ENCODE peak calls at places on chromosomes 11 and 22, in seven cellular contexts. E is HepG2, U is K562, N is GM12891, L is SK-N-SH, O is H1, B is GM12878. W is an unnamed sample.

GRCh38 chr22:50600967-50601668 is 525 bp downstream of the MAPK8IP2 start:
- DNase-seq in U (no peak), B (no peak), N (no peak), E (no peak), L (peak; percentile 90), O (no peak), W (no peak)

GRCh38 chr11:34274712-34275398 is 83.0 kb downstream of the ABTB2 start:
- DNase-seq in N (no peak), E (no peak), L (peak; percentile 56), B (no peak), O (no peak), U (no peak), W (no peak)

GRCh38 chr11:62030071-62030684 is 62.7 kb upstream of the FTH1 start:
- DNase-seq in U (no peak), N (no peak), O (peak; percentile 13), B (no peak), E (no peak), L (no peak), W (no peak)

GRCh38 chr11:111429066-111429506 is 50.0 kb upstream of the POU2AF1 start:
- DNase-seq in N (no peak), O (no peak), B (no peak), L (peak; percentile 42), U (peak; percentile 29), E (peak; percentile 64), W (no peak)

GRCh38 chr11:105193260-105193659 is 53.7 kb upstream of the CARD18 start:
- DNase-seq in O (no peak), E (no peak), B (no peak), L (no peak), U (no peak), N (no peak), W (no peak)

GRCh38 chr22:45885171-45885840 is 91.7 kb downstream of the WNT7B start:
- DNase-seq in N (no peak), E (no peak), U (no peak), O (no peak), L (no peak), B (no peak), W (no peak)

GRCh38 chr11:118924591-118925585 is 838 bp downstream of the BCL9L start:
- DNase-seq in B (no peak), O (no peak), E (no peak), L (peak; percentile 90), N (peak; percentile 84), U (peak; percentile 75), W (peak; percentile 85)

GRCh38 chr22:49633010-49633324 is 194.7 kb downstream of the BRD1 start:
- DNase-seq in L (peak; percentile 54), E (no peak), O (no peak), U (no peak), N (no peak), B (no peak), W (no peak)

GRCh38 chr22:46693634-46694422 is 44.2 kb downstream of the CERK start:
- DNase-seq in B (no peak), N (no peak), E (no peak), U (no peak), L (no peak), O (no peak), W (no peak)

GRCh38 chr11:28878025-28878424 is 769.8 kb downstream of the METTL15 start:
- DNase-seq in L (no peak), U (no peak), N (no peak), E (no peak), B (no peak), O (no peak), W (no peak)

GRCh38 chr22:30855677-30856518 is 112.7 kb downstream of the MORC2 start:
- DNase-seq in E (no peak), U (peak; percentile 2), O (no peak), B (no peak), L (no peak), N (no peak), W (no peak)

GRCh38 chr11:61332266-61332822 is 561 bp downstream of the DDB1 start:
- DNase-seq in L (peak; percentile 51), B (no peak), U (peak; percentile 45), O (no peak), E (peak; percentile 52), N (no peak), W (no peak)

GRCh38 chr11:83157755-83158473 is 983 bp downstream of the PCF11 start:
- DNase-seq in O (no peak), N (no peak), L (peak; percentile 47), B (no peak), U (peak; percentile 79), E (peak; percentile 39), W (no peak)

GRCh38 chr11:78022397-78023396 is at the start of gene KCTD14:
- DNase-seq in L (peak; percentile 14), B (no peak), E (peak; percentile 53), N (no peak), O (no peak), U (no peak), W (no peak)

GRCh38 chr22:29396126-29396525 is 7.8 kb upstream of the AP1B1 start:
- DNase-seq in N (no peak), B (no peak), U (no peak), O (no peak), L (no peak), E (no peak), W (no peak)

GRCh38 chr22:50528682-50529415 is 963 bp downstream of the TYMP start:
- DNase-seq in U (no peak), E (no peak), B (no peak), N (no peak), L (no peak), O (no peak), W (no peak)

GRCh38 chr11:103085758-103086365 is 6.1 kb downstream of the DCUN1D5 start:
- DNase-seq in L (no peak), B (no peak), E (no peak), U (no peak), O (no peak), N (no peak), W (no peak)

DNA sequence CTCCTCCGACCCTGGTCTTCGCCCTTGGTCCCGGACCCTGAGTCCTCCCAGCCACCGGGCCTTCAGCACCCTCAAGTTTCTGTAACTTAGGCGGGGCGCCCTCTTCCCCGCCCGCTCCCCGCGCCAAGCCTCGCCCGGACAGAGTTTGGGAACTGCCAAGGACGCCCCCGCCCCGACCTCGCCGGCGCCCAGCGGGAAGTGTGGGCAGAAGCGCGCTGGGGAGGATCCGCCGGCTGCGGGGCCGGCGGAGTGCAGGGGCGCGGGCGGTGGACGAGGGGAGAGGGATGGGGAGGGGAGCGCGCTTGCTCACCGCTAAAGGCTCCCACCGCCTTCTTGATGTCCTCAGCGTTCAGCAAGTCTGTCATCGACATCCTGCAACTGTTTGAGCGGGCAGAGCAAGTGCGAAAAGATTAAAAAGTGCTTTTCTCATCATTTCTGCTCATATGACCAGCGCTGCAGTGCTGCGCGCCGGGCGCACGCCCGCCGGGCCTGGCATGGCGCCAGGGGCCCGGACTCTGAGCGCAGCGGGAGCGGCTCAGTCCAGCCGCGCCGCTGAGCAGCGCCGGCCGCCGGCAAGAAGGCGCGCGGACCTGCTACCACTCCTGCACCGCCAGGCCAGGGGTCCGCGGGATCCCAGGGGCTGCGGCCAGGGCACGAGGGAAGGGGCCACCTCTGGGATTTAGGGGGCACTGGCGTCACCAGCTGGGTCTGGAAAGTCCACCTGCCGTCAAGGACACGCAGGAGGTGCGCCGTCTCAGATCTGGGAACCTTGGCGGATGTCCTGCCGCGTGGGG is at the start of gene PVALB:
- DNase-seq in O (no peak), N (no peak), L (peak; percentile 91), E (no peak), B (no peak), U (peak; percentile 19), W (no peak)
- TF ChIP-seq TAF1 in O (no peak), N (no peak), L (no peak), E (no peak), B (no peak), U (no peak), W (no peak)

GRCh38 chr11:66468691-66469090 is 2.0 kb downstream of the PELI3 start:
- DNase-seq in U (no peak), N (no peak), B (no peak), O (no peak), L (no peak), E (no peak), W (no peak)

GRCh38 chr11:66467034-66467659 is 442 bp downstream of the PELI3 start:
- DNase-seq in U (peak; percentile 62), L (no peak), O (no peak), B (no peak), E (no peak), N (no peak), W (peak; percentile 60)

GRCh38 chr11:66466225-66467033 is at the start of gene PELI3:
- DNase-seq in E (peak; percentile 72), N (peak; percentile 93), B (peak; percentile 71), O (peak; percentile 90), L (peak; percentile 98), U (peak; percentile 97), W (peak; percentile 96)

GRCh38 chr11:66469441-66469840 is 2.7 kb downstream of the PELI3 start:
- DNase-seq in L (no peak), B (no peak), N (no peak), E (no peak), U (no peak), O (no peak), W (no peak)

DNA sequence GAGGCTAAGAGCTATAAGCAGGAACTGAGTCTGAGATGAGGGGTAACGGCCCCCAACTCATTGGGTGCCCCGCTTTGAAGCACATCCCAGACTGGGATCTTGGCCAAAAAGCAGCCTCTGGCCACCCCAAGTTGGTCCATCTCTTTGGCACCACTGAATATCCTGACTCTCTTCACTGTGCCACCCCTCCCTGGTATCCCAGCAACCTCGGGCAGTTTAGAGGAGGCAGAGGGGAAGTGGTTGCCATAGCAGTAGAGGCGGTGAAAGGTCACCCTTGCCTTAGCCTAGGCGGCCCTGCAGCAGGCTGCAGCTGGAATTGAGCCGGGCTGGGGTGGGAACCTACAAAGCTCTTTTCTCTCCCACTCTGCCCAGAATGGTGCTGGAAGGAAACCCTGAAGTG is 1.1 kb downstream of the PELI3 start:
- DNase-seq in O (no peak), E (no peak), N (no peak), U (no peak), L (peak; percentile 54), B (no peak), W (no peak)
- TF ChIP-seq POLR2AphosphoS5 in O (no peak), E (no peak), N (no peak), U (no peak), L (no peak), B (no peak), W (no peak)

DNA sequence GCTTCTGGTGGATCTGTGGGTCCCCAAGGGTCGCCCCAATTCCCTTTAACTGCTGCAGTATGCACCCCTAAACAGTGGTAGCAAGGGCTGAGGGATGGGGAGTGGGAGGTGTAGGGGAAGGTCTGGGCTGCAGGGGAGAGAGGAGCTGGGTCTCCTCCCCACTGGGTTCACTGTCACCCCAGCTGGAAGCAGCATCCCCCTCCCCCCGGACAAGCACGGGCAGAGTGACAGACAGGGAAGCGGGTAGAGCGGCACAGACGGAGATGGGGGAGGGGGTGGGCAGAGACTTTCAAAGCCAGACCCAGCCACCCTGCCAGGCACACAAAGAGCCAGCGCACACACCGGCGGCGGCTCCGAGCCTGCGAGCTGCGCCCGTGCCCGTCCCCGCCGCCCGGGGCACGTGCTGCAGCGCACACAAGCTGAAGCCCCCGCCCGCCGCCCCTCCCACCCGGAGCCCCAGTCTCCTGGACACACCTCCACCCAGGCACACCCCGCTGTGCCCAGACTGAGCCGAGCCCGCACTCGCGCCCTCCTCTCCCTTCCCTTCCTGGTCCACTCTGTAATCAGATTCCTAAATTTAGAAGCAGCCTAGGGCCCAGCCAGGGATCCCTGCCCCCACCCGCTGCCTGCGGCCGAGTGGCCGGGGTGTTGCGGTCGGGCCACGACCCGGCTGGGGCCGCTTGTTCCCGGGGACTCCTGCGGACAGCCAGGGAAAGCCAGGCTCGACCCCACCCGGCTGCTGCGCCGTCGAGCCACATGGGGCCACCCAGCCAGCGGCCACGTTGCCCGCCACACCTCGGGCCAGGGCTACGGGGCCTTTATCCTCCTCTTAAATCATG is 940 bp upstream of the RCOR2 start:
- DNase-seq in E (peak; percentile 43), O (no peak), L (peak; percentile 92), B (no peak), U (peak; percentile 82), N (no peak), W (no peak)
- TF ChIP-seq TAF1 in E (no peak), O (peak; percentile 76), L (no peak), B (no peak), U (peak; percentile 45), N (no peak), W (no peak)

GRCh38 chr11:65446446-65447277 is 24.1 kb downstream of the NEAT1 start:
- DNase-seq in B (no peak), N (no peak), U (no peak), O (no peak), E (no peak), L (no peak), W (no peak)
- TF ChIP-seq POLR2AphosphoS5 in B (peak; percentile 46), N (no peak), U (peak; percentile 6), O (no peak), E (no peak), L (peak; percentile 50), W (no peak)